ENCODE peak calls at places on chromosomes 11 and 22, in eight cellular contexts. T, H, C, F, A, I, W and K are unnamed samples.

GRCh38 chr11:76629853-76630599 is 40.5 kb downstream of the LRRC32 start:
- DNase-seq in T (peak; percentile 58), H (peak; percentile 62), C (no peak), F (no peak), A (no peak), I (peak; percentile 27), W (no peak), K (no peak)

GRCh38 chr11:12653729-12654128 is 20.5 kb upstream of the TEAD1 start:
- DNase-seq in T (no peak), H (no peak), C (no peak), F (no peak), A (no peak), I (no peak), W (no peak), K (no peak)

GRCh38 chr11:2271077-2271326 is 614 bp upstream of the ASCL2 start:
- DNase-seq in T (no peak), H (no peak), C (no peak), F (no peak), A (no peak), I (no peak), W (no peak), K (no peak)

GRCh38 chr11:59957094-59957493 is 6.7 kb upstream of the OOSP4A start:
- DNase-seq in T (no peak), H (no peak), C (no peak), F (no peak), A (no peak), I (peak; percentile 61), W (no peak), K (no peak)

GRCh38 chr22:23104109-23104971 is 34.0 kb downstream of the GNAZ start:
- DNase-seq in T (no peak), H (no peak), C (no peak), F (no peak), A (no peak), I (no peak), W (no peak), K (no peak)

GRCh38 chr11:77138106-77138649 is 10.1 kb downstream of the MYO7A start:
- DNase-seq in T (no peak), H (no peak), C (no peak), F (no peak), A (no peak), I (no peak), W (no peak), K (no peak)

GRCh38 chr22:32660292-32660691 is 141.2 kb upstream of the TIMP3 start:
- DNase-seq in T (peak; percentile 71), H (peak; percentile 83), C (peak; percentile 37), F (peak; percentile 12), A (peak; percentile 54), I (peak; percentile 87), W (peak; percentile 55), K (peak; percentile 41)

GRCh38 chr11:2139118-2139490 is at the start of gene IGF2:
- DNase-seq in T (peak; percentile 25), H (no peak), C (no peak), F (no peak), A (no peak), I (no peak), W (no peak), K (no peak)

GRCh38 chr11:15774021-15774862 is 582.1 kb downstream of the SOX6 start:
- DNase-seq in T (peak; percentile 9), H (no peak), C (no peak), F (no peak), A (no peak), I (no peak), W (no peak), K (no peak)

GRCh38 chr11:19962795-19963163 is 197.5 kb downstream of the DBX1 start:
- DNase-seq in T (peak; percentile 95), H (no peak), C (no peak), F (no peak), A (no peak), I (peak; percentile 39), W (no peak), K (peak; percentile 60)

GRCh38 chr22:25689631-25690030 is 52.4 kb upstream of the MYO18B start:
- DNase-seq in T (no peak), H (no peak), C (no peak), F (no peak), A (no peak), I (peak; percentile 3), W (no peak), K (no peak)

GRCh38 chr11:130606781-130607511 is 158.5 kb downstream of the ADAMTS15 start:
- DNase-seq in T (peak; percentile 60), H (no peak), C (no peak), F (no peak), A (no peak), I (no peak), W (peak; percentile 71), K (no peak)

GRCh38 chr11:131859811-131860210 is 489.4 kb downstream of the NTM start:
- DNase-seq in T (peak; percentile 20), H (no peak), C (no peak), F (no peak), A (peak; percentile 4), I (peak; percentile 63), W (no peak), K (no peak)

GRCh38 chr11:69492201-69492991 is 10.9 kb downstream of the LINC01488 start:
- DNase-seq in T (no peak), H (no peak), C (no peak), F (no peak), A (peak; percentile 37), I (peak; percentile 54), W (no peak), K (no peak)

GRCh38 chr22:43476341-43476740 is 64.5 kb downstream of the MPPED1 start:
- DNase-seq in T (no peak), H (no peak), C (no peak), F (no peak), A (no peak), I (no peak), W (no peak), K (no peak)